ENCODE peak calls at places on chromosomes 3 and 15, in eight cellular contexts. M, U, Z, T, E, L, O and I are unnamed samples.

GRCh38 chr15:26967719-26968269 is 3.2 kb upstream of the GABRG3 start:
- DNase-seq in Z (no peak), M (no peak), E (no peak), T (no peak), O (no peak), L (no peak), U (no peak), I (peak)

GRCh38 chr3:7562892-7563291 is 702.0 kb downstream of the GRM7 start:
- DNase-seq in M (no peak), Z (no peak), L (no peak), T (no peak), E (no peak), U (no peak), O (no peak), I (no peak)

GRCh38 chr3:128845695-128846491 is 33.5 kb upstream of the ACAD9 start:
- DNase-seq in U (peak), Z (peak), E (peak), L (peak), M (peak), T (no peak), O (peak), I (peak)

GRCh38 chr3:97949743-97950142 is 22.5 kb downstream of the RIOX2 start:
- DNase-seq in O (no peak), U (no peak), Z (no peak), E (no peak), T (no peak), M (no peak), L (no peak), I (no peak)

GRCh38 chr3:133797396-133798105 is 8.1 kb upstream of the SRPRB start:
- DNase-seq in Z (no peak), T (peak), L (no peak), O (no peak), E (no peak), M (no peak), U (no peak), I (no peak)

GRCh38 chr3:16148783-16149182 is 25.7 kb upstream of the GALNT15 start:
- DNase-seq in O (peak), M (no peak), U (no peak), L (peak), Z (peak), T (no peak), E (peak), I (peak)

GRCh38 chr3:194168994-194169393 is 33.0 kb downstream of the HES1 start:
- DNase-seq in M (no peak), O (no peak), U (no peak), Z (no peak), T (peak), E (no peak), L (no peak), I (no peak)

GRCh38 chr15:39801641-39802309 is 19.1 kb upstream of the FSIP1 start:
- DNase-seq in O (no peak), M (no peak), U (no peak), L (peak), T (peak), Z (no peak), E (no peak), I (no peak)

GRCh38 chr3:154758109-154758868 is 321.8 kb upstream of the MME start:
- DNase-seq in U (peak), E (no peak), T (peak), M (no peak), L (peak), O (no peak), Z (no peak), I (peak)

GRCh38 chr3:68972358-68972979 is 40.1 kb upstream of the TAFA4 start:
- DNase-seq in U (peak), Z (peak), E (peak), O (peak), L (peak), M (no peak), T (peak), I (peak)

GRCh38 chr15:34360298-34360697 is 6.7 kb downstream of the LPCAT4 start:
- DNase-seq in L (no peak), M (no peak), Z (no peak), U (no peak), T (peak), O (no peak), E (no peak), I (no peak)

GRCh38 chr3:6962796-6963195 is 101.9 kb downstream of the GRM7 start:
- DNase-seq in E (no peak), O (no peak), T (no peak), L (no peak), U (no peak), Z (no peak), M (no peak), I (no peak)

GRCh38 chr3:194296448-194296831 is 54.7 kb downstream of the CPN2 start:
- DNase-seq in U (no peak), Z (peak), O (peak), M (no peak), T (peak), L (peak), E (no peak), I (peak)

GRCh38 chr15:40445411-40446055 is 4.8 kb downstream of the BAHD1 start:
- DNase-seq in Z (no peak), L (peak), T (peak), O (no peak), M (no peak), U (no peak), E (no peak), I (peak)

GRCh38 chr3:130700541-130700940 is 46.1 kb downstream of the PIK3R4 start:
- DNase-seq in E (no peak), O (no peak), Z (peak), M (no peak), U (no peak), L (peak), T (no peak), I (peak)

GRCh38 chr3:55343486-55344357 is 143.4 kb downstream of the WNT5A start:
- DNase-seq in O (no peak), T (no peak), Z (no peak), L (peak), E (no peak), U (no peak), M (no peak), I (peak)

GRCh38 chr3:197305854-197306253 is 7.4 kb upstream of the DLG1 start:
- DNase-seq in O (no peak), E (no peak), U (peak), T (no peak), L (peak), M (no peak), Z (no peak), I (peak)

GRCh38 chr15:95919460-95919859 is 411.0 kb upstream of the NR2F2 start:
- DNase-seq in O (no peak), L (peak), M (no peak), Z (no peak), E (no peak), T (no peak), U (no peak), I (no peak)

GRCh38 chr15:56608140-56608778 is 125.0 kb downstream of the ZNF280D start:
- DNase-seq in U (no peak), T (no peak), O (no peak), E (no peak), M (no peak), Z (no peak), L (no peak), I (peak)

GRCh38 chr3:62551556-62551955 is 178.2 kb upstream of the FEZF2 start:
- DNase-seq in Z (no peak), L (no peak), E (no peak), M (no peak), U (no peak), T (no peak), O (no peak), I (no peak)

GRCh38 chr3:72032435-72033118 is 247.6 kb upstream of the PROK2 start:
- DNase-seq in L (no peak), M (no peak), O (no peak), Z (peak), E (no peak), U (no peak), T (no peak), I (no peak)

GRCh38 chr3:30664884-30665283 is 58.5 kb downstream of the TGFBR2 start:
- DNase-seq in L (no peak), U (no peak), T (no peak), Z (no peak), O (no peak), E (no peak), M (no peak), I (no peak)

GRCh38 chr3:61936344-61936937 is 375.1 kb downstream of the PTPRG start:
- DNase-seq in M (no peak), U (no peak), O (peak), Z (peak), T (no peak), L (peak), E (no peak), I (no peak)

GRCh38 chr3:157782236-157782635 is 279.0 kb upstream of the VEPH1 start:
- DNase-seq in O (no peak), T (peak), E (no peak), Z (no peak), M (no peak), L (no peak), U (no peak), I (no peak)

GRCh38 chr15:98800437-98801233 is 152.3 kb downstream of the IGF1R start:
- DNase-seq in O (peak), Z (peak), M (no peak), E (no peak), L (peak), U (peak), T (peak), I (peak)

GRCh38 chr3:30180305-30181275 is 425.8 kb upstream of the TGFBR2 start:
- DNase-seq in U (peak), M (no peak), E (no peak), L (peak), T (no peak), O (no peak), Z (no peak), I (no peak)

GRCh38 chr15:77144028-77144427 is 73.1 kb upstream of the TSPAN3 start:
- DNase-seq in E (no peak), L (peak), Z (no peak), O (no peak), M (no peak), T (no peak), U (peak), I (no peak)

GRCh38 chr15:58227706-58228543 is 89.7 kb downstream of the AQP9 start:
- DNase-seq in E (peak), M (peak), Z (peak), U (peak), L (peak), O (peak), T (peak), I (peak)

GRCh38 chr15:58228708-58229107 is 90.5 kb downstream of the AQP9 start:
- DNase-seq in E (peak), T (no peak), O (no peak), M (no peak), L (peak), U (peak), Z (no peak), I (peak)

GRCh38 chr15:58233341-58233740 is 95.2 kb downstream of the AQP9 start:
- DNase-seq in U (no peak), T (no peak), O (no peak), M (no peak), E (no peak), L (no peak), Z (no peak), I (no peak)

GRCh38 chr15:58232273-58233065 is 94.3 kb downstream of the AQP9 start:
- DNase-seq in U (no peak), Z (no peak), L (no peak), O (no peak), E (no peak), T (peak), M (no peak), I (no peak)

GRCh38 chr15:58229297-58229768 is 91.2 kb downstream of the AQP9 start:
- DNase-seq in M (no peak), U (no peak), Z (no peak), T (no peak), L (no peak), E (no peak), O (no peak), I (no peak)
- H3K4me3 ChIP-seq in M (no peak), U (no peak), Z (no peak), T (no peak), L (no peak), E (no peak), O (peak), I (no peak)

GRCh38 chr15:65833501-65834220 is 35.6 kb upstream of the RAB11A start:
- DNase-seq in Z (no peak), U (no peak), L (no peak), O (peak), T (peak), M (no peak), E (no peak), I (no peak)
- H3K4me3 ChIP-seq in Z (no peak), U (no peak), L (no peak), O (peak), T (peak), M (peak), E (no peak), I (no peak)

GRCh38 chr3:65593780-65594752 is 444.7 kb downstream of the MAGI1 start:
- DNase-seq in T (peak), M (no peak), L (no peak), Z (no peak), U (no peak), E (no peak), O (no peak), I (no peak)
- H3K4me3 ChIP-seq in T (no peak), M (no peak), L (no peak), Z (no peak), U (no peak), E (no peak), O (no peak), I (no peak)

GRCh38 chr3:50268276-50268675 is 671 bp upstream of the SEMA3B start:
- DNase-seq in U (no peak), O (no peak), L (no peak), E (no peak), Z (no peak), T (no peak), M (no peak), I (no peak)

GRCh38 chr3:50269977-50270413 is 1.0 kb downstream of the SEMA3B start:
- DNase-seq in L (peak), T (peak), M (no peak), U (no peak), O (no peak), Z (peak), E (no peak), I (no peak)

GRCh38 chr3:50270422-50270831 is 1.5 kb downstream of the SEMA3B start:
- DNase-seq in E (no peak), U (no peak), L (no peak), O (no peak), Z (peak), M (no peak), T (no peak), I (no peak)

GRCh38 chr3:50268703-50269451 is at the start of gene SEMA3B:
- DNase-seq in U (no peak), T (peak), Z (peak), M (no peak), E (peak), O (peak), L (no peak), I (no peak)

GRCh38 chr3:50269460-50269859 is 513 bp downstream of the SEMA3B start:
- DNase-seq in O (no peak), M (no peak), E (no peak), U (no peak), T (no peak), L (no peak), Z (no peak), I (no peak)
- H3K4me3 ChIP-seq in O (peak), M (no peak), E (peak), U (peak), T (peak), L (no peak), Z (peak), I (no peak)

GRCh38 chr15:43824302-43825246 is at the start of gene MFAP1:
- DNase-seq in Z (peak), L (peak), U (peak), T (peak), M (peak), O (peak), E (peak), I (peak)

GRCh38 chr15:43826029-43826507 is 734 bp upstream of the WDR76 start:
- DNase-seq in O (no peak), L (no peak), E (no peak), M (no peak), U (no peak), T (no peak), Z (no peak), I (no peak)

DNA sequence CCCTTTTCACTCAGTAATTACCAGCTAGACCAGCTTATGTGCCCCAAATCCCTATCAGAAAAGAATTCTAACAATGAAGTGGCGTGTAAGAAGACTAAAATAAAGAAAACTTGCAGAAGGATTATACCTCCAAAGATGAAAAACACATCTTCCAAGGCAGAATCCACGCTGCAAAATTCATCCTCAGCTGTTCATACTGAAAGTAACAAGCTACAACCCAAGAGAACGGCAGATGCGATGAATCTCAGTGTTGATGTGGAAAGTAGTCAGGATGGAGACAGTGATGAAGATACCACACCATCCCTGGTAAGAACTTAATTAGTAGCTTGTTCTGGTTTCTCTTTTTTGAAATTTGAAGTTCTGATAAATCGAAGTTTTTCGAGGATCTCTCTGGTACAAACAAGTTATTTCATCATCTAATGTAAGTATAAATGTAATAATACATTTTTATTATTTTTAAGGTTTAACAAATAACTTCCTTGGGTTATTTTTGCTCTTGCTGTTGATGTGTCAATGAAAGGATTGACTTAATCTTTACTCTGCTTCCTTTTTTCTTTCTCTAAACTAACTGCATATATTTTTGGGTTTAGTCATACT is 1.4 kb downstream of the WDR76 start:
- DNase-seq in Z (no peak), M (no peak), U (no peak), O (no peak), T (peak), L (peak), E (no peak), I (no peak)
- H3K4me3 ChIP-seq in Z (no peak), M (peak), U (no peak), O (no peak), T (peak), L (peak), E (no peak), I (no peak)

GRCh38 chr3:113602256-113602655 is 69.9 kb downstream of the SIDT1 start:
- DNase-seq in L (no peak), U (no peak), M (no peak), O (no peak), Z (no peak), E (no peak), T (no peak), I (no peak)

GRCh38 chr3:113602836-113603235 is 70.5 kb downstream of the SIDT1 start:
- DNase-seq in M (no peak), L (no peak), Z (no peak), O (no peak), E (no peak), T (no peak), U (no peak), I (no peak)

GRCh38 chr3:113601240-113601639 is 68.9 kb downstream of the SIDT1 start:
- DNase-seq in O (no peak), L (no peak), M (no peak), Z (no peak), T (no peak), E (no peak), U (no peak), I (no peak)

GRCh38 chr3:113606539-113607218 is 74.3 kb downstream of the SIDT1 start:
- DNase-seq in Z (no peak), U (no peak), O (no peak), M (peak), L (no peak), E (no peak), T (no peak), I (no peak)

GRCh38 chr3:113607219-113607596 is 74.9 kb downstream of the SIDT1 start:
- DNase-seq in M (no peak), L (no peak), E (no peak), O (no peak), Z (no peak), U (no peak), T (no peak), I (no peak)
- H3K4me3 ChIP-seq in M (peak), L (no peak), E (no peak), O (no peak), Z (no peak), U (no peak), T (no peak), I (no peak)

GRCh38 chr3:145696011-145696410 is 465.0 kb downstream of the PLOD2 start:
- DNase-seq in L (no peak), T (no peak), Z (no peak), M (no peak), O (no peak), E (no peak), U (no peak), I (peak)

GRCh38 chr3:145698749-145699148 is 462.2 kb downstream of the PLOD2 start:
- DNase-seq in L (no peak), E (no peak), Z (no peak), O (no peak), U (no peak), M (no peak), T (no peak), I (no peak)

GRCh38 chr3:145704020-145704419 is 457.0 kb downstream of the PLOD2 start:
- DNase-seq in M (no peak), L (peak), T (no peak), E (no peak), O (no peak), U (no peak), Z (no peak), I (no peak)

GRCh38 chr3:145692751-145693150 is 468.2 kb downstream of the PLOD2 start:
- DNase-seq in T (no peak), O (no peak), M (no peak), E (no peak), U (no peak), L (no peak), Z (no peak), I (no peak)

DNA sequence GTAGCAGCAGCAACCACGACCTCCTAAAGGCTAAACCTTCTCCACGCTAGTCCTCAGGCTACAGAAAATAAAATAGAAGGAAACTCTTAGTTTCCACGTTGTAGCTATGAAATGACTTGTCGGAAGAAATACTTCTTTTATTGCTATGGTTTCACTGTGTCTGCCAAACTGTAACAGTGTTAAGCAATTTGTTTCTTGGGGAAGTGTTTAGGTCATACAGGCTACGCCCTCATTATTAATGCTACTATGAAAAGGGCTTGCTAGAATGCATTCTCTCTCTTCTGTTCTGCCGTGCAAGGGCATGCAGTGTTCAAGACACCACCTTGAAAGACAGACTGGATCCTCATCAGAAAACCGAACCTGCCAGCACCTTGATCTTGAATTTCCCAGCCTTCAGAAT is 462.7 kb downstream of the PLOD2 start:
- DNase-seq in Z (no peak), L (no peak), E (no peak), T (no peak), O (no peak), M (no peak), U (peak), I (no peak)
- H3K4me3 ChIP-seq in Z (no peak), L (no peak), E (no peak), T (no peak), O (no peak), M (no peak), U (no peak), I (no peak)

GRCh38 chr3:186775999-186776398 is 7.4 kb upstream of the EIF4A2 start:
- DNase-seq in M (no peak), Z (no peak), U (no peak), T (no peak), O (no peak), E (no peak), L (no peak), I (no peak)
- H3K4me3 ChIP-seq in M (no peak), Z (no peak), U (no peak), T (no peak), O (no peak), E (no peak), L (no peak), I (no peak)

DNA sequence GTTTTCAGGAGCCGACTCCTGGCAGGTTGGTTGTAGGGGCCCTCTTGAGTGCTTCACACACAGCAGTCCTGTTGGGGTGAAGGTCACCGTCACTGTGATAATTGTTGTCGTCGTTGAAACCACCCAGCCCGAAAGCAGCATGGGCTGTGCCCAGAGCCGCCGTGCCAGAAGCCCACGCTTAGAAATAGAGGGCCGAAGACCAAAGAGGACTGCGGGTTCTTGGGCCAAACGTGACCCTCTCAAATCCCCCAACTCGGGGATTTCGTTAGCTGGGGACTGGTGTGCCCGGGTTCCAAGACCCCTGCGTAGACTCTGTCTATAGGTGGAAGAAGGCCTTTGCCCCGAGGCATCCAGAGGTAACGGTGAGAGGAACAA is 7.5 kb upstream of the ADAMTS17 start:
- DNase-seq in L (no peak), O (no peak), T (no peak), M (no peak), E (no peak), U (no peak), Z (no peak), I (no peak)
- H3K4me3 ChIP-seq in L (peak), O (peak), T (peak), M (peak), E (peak), U (no peak), Z (peak), I (no peak)

GRCh38 chr15:31472636-31473383 is 146.2 kb downstream of the KLF13 start:
- DNase-seq in L (peak), E (peak), Z (peak), M (peak), O (no peak), T (no peak), U (no peak), I (peak)
- H3K4me3 ChIP-seq in L (no peak), E (no peak), Z (no peak), M (peak), O (no peak), T (no peak), U (no peak), I (no peak)